ENCODE peak calls at places on chromosomes 13 and 19, in six cellular contexts. T, R, N, M, U and D are unnamed samples.

GRCh38 chr19:43229315-43229714 is 23.9 kb upstream of the PSG4 start:
- DNase-seq in T (no peak), R (no peak), N (no peak), M (no peak), U (no peak), D (no peak)

GRCh38 chr19:29668746-29669609 is 3.7 kb downstream of the PLEKHF1 start:
- DNase-seq in T (no peak), R (no peak), N (no peak), M (no peak), U (no peak), D (peak)

GRCh38 chr13:44692173-44692713 is 116.1 kb upstream of the TSC22D1 start:
- DNase-seq in T (no peak), R (no peak), N (no peak), M (no peak), U (no peak), D (no peak)

GRCh38 chr13:48625396-48626076 is 28.2 kb upstream of the CYSLTR2 start:
- DNase-seq in T (no peak), R (no peak), N (no peak), M (no peak), U (no peak), D (no peak)

GRCh38 chr13:110698689-110699088 is 7.2 kb downstream of the CARS2 start:
- DNase-seq in T (no peak), R (no peak), N (no peak), M (no peak), U (no peak), D (no peak)

GRCh38 chr19:11987405-11988231 is 22.8 kb downstream of the ZNF763 start:
- DNase-seq in T (peak), R (peak), N (peak), M (peak), U (peak), D (peak)

GRCh38 chr13:31756346-31756745 is 17.0 kb downstream of the RXFP2 start:
- DNase-seq in T (no peak), R (no peak), N (no peak), M (no peak), U (no peak), D (no peak)

GRCh38 chr13:114067381-114067885 is 65.0 kb downstream of the RASA3 start:
- DNase-seq in T (no peak), R (no peak), N (no peak), M (no peak), U (no peak), D (peak)

GRCh38 chr13:84430441-84430840 is 548.2 kb upstream of the SLITRK1 start:
- DNase-seq in T (no peak), R (no peak), N (no peak), M (no peak), U (no peak), D (no peak)

GRCh38 chr19:30785728-30786127 is 413.5 kb downstream of the ZNF536 start:
- DNase-seq in T (no peak), R (no peak), N (no peak), M (peak), U (no peak), D (no peak)

GRCh38 chr13:29106651-29107050 is 286.5 kb downstream of the MTUS2 start:
- DNase-seq in T (no peak), R (no peak), N (no peak), M (no peak), U (no peak), D (no peak)

GRCh38 chr13:108981407-108981806 is 352.0 kb downstream of the MYO16 start:
- DNase-seq in T (no peak), R (no peak), N (no peak), M (no peak), U (no peak), D (peak)

GRCh38 chr13:21936674-21937073 is 265.8 kb downstream of the FGF9 start:
- DNase-seq in T (no peak), R (no peak), N (no peak), M (no peak), U (no peak), D (no peak)

GRCh38 chr19:58022283-58022660 is 11.6 kb upstream of the ZSCAN1 start:
- DNase-seq in T (no peak), R (no peak), N (no peak), M (no peak), U (no peak), D (no peak)

GRCh38 chr13:99417151-99417820 is 84.0 kb upstream of the TM9SF2 start:
- DNase-seq in T (no peak), R (peak), N (no peak), M (no peak), U (no peak), D (peak)

GRCh38 chr13:102881819-102882686 is 36.2 kb downstream of the ERCC5 start:
- DNase-seq in T (no peak), R (no peak), N (no peak), M (no peak), U (no peak), D (no peak)

GRCh38 chr13:40189885-40190655 is 476.4 kb downstream of the FOXO1 start:
- DNase-seq in T (no peak), R (no peak), N (no peak), M (no peak), U (no peak), D (no peak)

GRCh38 chr13:66992183-66992582 is 238.0 kb downstream of the PCDH9 start:
- DNase-seq in T (no peak), R (no peak), N (no peak), M (no peak), U (no peak), D (no peak)

GRCh38 chr13:91817250-91817649 is 418.8 kb downstream of the GPC5 start:
- DNase-seq in T (no peak), R (no peak), N (no peak), M (no peak), U (no peak), D (no peak)

GRCh38 chr13:24341439-24341838 is 32.1 kb downstream of the C1QTNF9 start:
- DNase-seq in T (no peak), R (peak), N (no peak), M (no peak), U (no peak), D (no peak)

GRCh38 chr19:33402421-33403220 is 29.1 kb downstream of the CEBPG start:
- DNase-seq in T (peak), R (no peak), N (no peak), M (no peak), U (no peak), D (peak)

GRCh38 chr19:11377237-11377636 is 2.8 kb downstream of the SWSAP1 start:
- DNase-seq in T (peak), R (no peak), N (no peak), M (peak), U (no peak), D (no peak)

GRCh38 chr13:113091891-113092775 is 13.5 kb upstream of the F7 start:
- DNase-seq in T (no peak), R (no peak), N (no peak), M (no peak), U (no peak), D (no peak)

DNA sequence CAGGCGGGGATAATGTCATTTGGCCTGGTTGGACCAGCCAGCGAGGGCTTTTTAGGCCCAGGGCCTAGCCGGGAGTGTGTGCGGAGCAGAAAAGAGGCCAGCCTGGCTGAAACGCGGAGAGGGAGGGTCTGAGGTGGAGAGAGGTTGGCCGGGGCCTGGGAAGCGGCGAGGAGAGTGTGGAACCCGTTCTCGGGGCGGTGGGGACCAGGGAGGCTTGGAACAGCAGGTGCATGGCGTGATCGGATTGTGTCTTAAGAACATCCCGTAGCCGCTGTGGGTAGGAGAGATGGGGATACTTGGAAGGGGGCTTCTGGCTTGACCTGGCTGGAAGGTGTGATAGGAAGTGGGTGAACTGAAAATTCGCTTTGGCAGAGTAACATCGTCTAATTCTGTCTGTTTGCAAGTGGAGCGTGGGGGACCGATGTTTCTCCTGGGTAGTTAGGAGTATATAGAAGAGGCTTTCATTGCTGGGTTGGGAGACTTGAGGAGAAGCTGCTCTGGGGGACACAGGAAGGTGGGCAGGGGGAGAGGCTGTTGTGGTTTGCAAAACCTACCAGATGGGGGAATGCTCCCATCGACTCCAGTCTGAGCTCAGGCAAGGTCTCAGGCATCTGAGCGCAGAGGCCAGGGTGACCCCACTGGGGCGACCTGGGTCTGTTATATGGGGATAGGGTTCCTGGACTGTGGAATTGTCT is 942 bp downstream of the CERS4 start:
- DNase-seq in T (no peak), R (no peak), N (no peak), M (no peak), U (no peak), D (no peak)
- TF ChIP-seq POLR2A in T (no peak), R (no peak), N (no peak), M (no peak), U (no peak), D (no peak)

GRCh38 chr19:27776020-27776419 is 1436.9 kb downstream of the UQCRFS1 start:
- DNase-seq in T (no peak), R (no peak), N (no peak), M (no peak), U (no peak), D (no peak)
- TF ChIP-seq CTCF in T (peak), R (no peak), N (peak), M (no peak), U (peak), D (peak)

GRCh38 chr13:76879876-76880270 is 6.3 kb downstream of the KCTD12 start:
- DNase-seq in T (no peak), R (no peak), N (no peak), M (no peak), U (no peak), D (no peak)

GRCh38 chr13:76885203-76886004 is 801 bp downstream of the KCTD12 start:
- DNase-seq in T (peak), R (peak), N (peak), M (peak), U (peak), D (peak)

GRCh38 chr13:76884167-76884566 is 2.0 kb downstream of the KCTD12 start:
- DNase-seq in T (peak), R (peak), N (peak), M (no peak), U (no peak), D (peak)

GRCh38 chr13:76884571-76885202 is 1.5 kb downstream of the KCTD12 start:
- DNase-seq in T (no peak), R (no peak), N (peak), M (peak), U (no peak), D (no peak)

DNA sequence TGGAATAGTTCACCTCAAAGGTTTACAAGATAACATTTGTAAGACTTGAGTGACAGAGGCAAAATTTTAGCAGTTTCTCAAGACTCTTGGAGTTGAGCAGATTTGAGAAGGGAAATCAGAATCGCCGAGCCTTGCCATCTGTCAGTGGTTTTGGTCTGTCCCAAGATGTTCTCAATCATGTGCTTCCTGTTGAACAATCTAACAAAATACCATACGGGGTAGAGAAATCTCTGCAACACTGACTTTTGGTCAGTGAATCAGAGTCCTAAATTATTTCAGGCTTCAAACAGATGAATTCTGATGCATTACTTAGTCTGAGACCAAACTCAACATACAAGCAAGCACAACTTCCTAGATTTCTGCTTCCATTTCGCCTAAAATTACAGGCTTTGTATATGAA is 3.8 kb downstream of the KCTD12 start:
- DNase-seq in T (peak), R (no peak), N (no peak), M (peak), U (no peak), D (no peak)
- TF ChIP-seq POLR2A in T (no peak), R (no peak), N (no peak), M (no peak), U (peak), D (peak)

DNA sequence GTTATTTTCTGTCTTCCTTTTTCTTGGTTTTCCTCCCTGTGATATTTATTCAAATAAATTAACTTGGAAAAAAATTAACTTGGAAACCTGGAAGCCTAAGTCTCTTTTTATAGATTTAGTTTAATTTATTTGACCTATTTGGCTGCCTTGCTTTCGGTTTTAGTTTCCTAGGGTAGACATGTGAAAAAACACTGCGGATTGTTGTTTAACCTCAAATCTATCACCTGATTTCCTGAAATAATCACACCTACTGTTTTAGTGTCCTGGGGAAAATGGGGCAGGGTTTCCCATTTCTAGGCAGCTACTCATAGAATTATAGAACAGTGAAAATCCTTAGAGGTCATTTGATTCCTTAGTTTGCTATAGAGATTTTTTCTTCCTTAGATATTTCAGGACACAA is 412.4 kb downstream of the PCDH17 start:
- DNase-seq in T (no peak), R (no peak), N (no peak), M (no peak), U (no peak), D (no peak)
- TF ChIP-seq CTCF in T (no peak), R (no peak), N (no peak), M (no peak), U (no peak), D (no peak)

GRCh38 chr19:47113446-47114348 is at the start of gene ZC3H4:
- DNase-seq in T (peak), R (peak), N (peak), M (peak), U (peak), D (peak)
- TF ChIP-seq POLR2A in T (peak), R (no peak), N (peak), M (no peak), U (peak), D (no peak)

GRCh38 chr19:2477141-2477710 is 1.3 kb downstream of the GADD45B start:
- DNase-seq in T (peak), R (peak), N (peak), M (no peak), U (no peak), D (peak)

GRCh38 chr19:2478756-2479555 is 3.0 kb downstream of the GADD45B start:
- DNase-seq in T (peak), R (peak), N (peak), M (peak), U (no peak), D (peak)

GRCh38 chr19:2479556-2480194 is 3.7 kb downstream of the GADD45B start:
- DNase-seq in T (no peak), R (no peak), N (no peak), M (no peak), U (no peak), D (no peak)

GRCh38 chr19:2477732-2478191 is 1.8 kb downstream of the GADD45B start:
- DNase-seq in T (peak), R (no peak), N (peak), M (no peak), U (no peak), D (peak)

GRCh38 chr19:2478324-2478755 is 2.4 kb downstream of the GADD45B start:
- DNase-seq in T (peak), R (peak), N (peak), M (peak), U (no peak), D (peak)
- TF ChIP-seq CTCF in T (peak), R (peak), N (peak), M (no peak), U (peak), D (no peak)

GRCh38 chr19:13850910-13851753 is 25.8 kb upstream of the NANOS3 start:
- DNase-seq in T (peak), R (peak), N (peak), M (peak), U (no peak), D (no peak)
- TF ChIP-seq POLR2A in T (peak), R (no peak), N (no peak), M (no peak), U (peak), D (no peak)